ENCODE peak calls at places on chromosome X, in ten cellular contexts. T is SK-MEL-5; Z is skeletal muscle cell; F is Right ventricle myocardium superior; M is activated CD4-positive, CD25-positive, alpha-beta regulatory T cell treated with anti-CD3 and anti-CD28 coated beads, Interleukin-2, amount 50 U/mL, for 16 hours; G is effector CD4-positive, alpha-beta T cell; H is stimulated activated CD8-positive, alpha-beta memory T cell treated with anti-CD3 and anti-CD28 coated beads, Interleukin-12 subunit alpha, Interleukin-12 subunit beta, amount 100 ng/mL, for 4 hours; U is HT1080; O is DMS 273 treated with DMSO at 0.1 percent for 48 hours; L is T-cell. N is an unnamed sample.

GRCh38 chrX:43664258-43664657 is 8.2 kb downstream of the MAOA start:
- DNase-seq in M (no peak), T (no peak), O (no peak), L (no peak), G (no peak), F (no peak), U (no peak), Z (no peak), H (no peak), N (no peak)

GRCh38 chrX:8849945-8850344 is 48.8 kb upstream of the FAM9A start:
- DNase-seq in T (peak; percentile 23), G (no peak), U (no peak), F (no peak), Z (no peak), H (no peak), L (no peak), M (no peak), O (no peak), N (no peak)

GRCh38 chrX:39161856-39162255 is 360.6 kb downstream of the MID1IP1 start:
- DNase-seq in O (no peak), L (no peak), F (no peak), U (no peak), G (no peak), M (no peak), H (no peak), Z (no peak), T (no peak), N (no peak)

GRCh38 chrX:123219916-123220315 is 35.8 kb downstream of the GRIA3 start:
- DNase-seq in U (peak; percentile 72), F (peak; percentile 36), H (no peak), O (no peak), G (no peak), M (no peak), L (no peak), T (peak; percentile 53), Z (no peak), N (no peak)

GRCh38 chrX:48769230-48769629 is 7.7 kb downstream of the GLOD5 start:
- DNase-seq in O (no peak), T (no peak), M (no peak), F (no peak), U (no peak), H (no peak), L (no peak), Z (no peak), G (no peak), N (no peak)

GRCh38 chrX:2414384-2414783 is 86.4 kb downstream of the DHRSX start:
- DNase-seq in M (no peak), U (no peak), L (no peak), T (no peak), G (no peak), Z (no peak), O (no peak), F (no peak), H (no peak), N (no peak)

GRCh38 chrX:9272166-9272565 is 192.7 kb upstream of the TBL1X start:
- DNase-seq in U (no peak), M (no peak), Z (no peak), L (no peak), T (no peak), G (no peak), F (no peak), O (peak; percentile 70), H (no peak), N (no peak)

GRCh38 chrX:39149761-39150160 is 348.5 kb downstream of the MID1IP1 start:
- DNase-seq in O (peak; percentile 30), Z (peak; percentile 15), L (peak; percentile 13), T (peak; percentile 38), H (no peak), F (peak; percentile 88), U (peak; percentile 13), G (peak; percentile 41), M (peak; percentile 8), N (no peak)

GRCh38 chrX:107549504-107549903 is 78.8 kb upstream of the PRPS1 start:
- DNase-seq in T (no peak), U (no peak), M (no peak), Z (no peak), L (peak; percentile 5), O (no peak), G (no peak), H (no peak), F (no peak), N (no peak)

GRCh38 chrX:79413963-79414362 is 46.8 kb upstream of the ITM2A start:
- DNase-seq in U (no peak), O (no peak), H (no peak), G (no peak), T (no peak), L (no peak), Z (no peak), M (no peak), F (no peak), N (no peak)